ENCODE peak calls at places on chromosomes 4 and X, in five cellular contexts. E, F, N, C and J are unnamed samples.

GRCh38 chr4:183905081-183905592 is at the start of gene STOX2:
- DNase-seq in E (peak; percentile 6), F (peak; percentile 80), N (peak; percentile 55), C (no peak), J (peak; percentile 84)

GRCh38 chr4:149441338-149441737 is 374.3 kb downstream of the IQCM start:
- DNase-seq in E (peak; percentile 65), F (no peak), N (peak; percentile 16), C (no peak), J (no peak)

GRCh38 chrX:38817004-38817703 is 15.9 kb downstream of the MID1IP1 start:
- DNase-seq in E (peak; percentile 43), F (peak; percentile 73), N (peak; percentile 43), C (no peak), J (peak; percentile 3)

GRCh38 chr4:4524364-4524763 is 17.5 kb downstream of the STX18 start:
- DNase-seq in E (no peak), F (no peak), N (peak; percentile 11), C (no peak), J (peak; percentile 8)

GRCh38 chr4:5037553-5038551 is 13.4 kb upstream of the STK32B start:
- DNase-seq in E (peak; percentile 98), F (no peak), N (peak; percentile 99), C (peak; percentile 59), J (no peak)

GRCh38 chrX:136768469-136769084 is 12.2 kb downstream of the ARHGEF6 start:
- DNase-seq in E (peak; percentile 94), F (peak; percentile 73), N (peak; percentile 83), C (no peak), J (no peak)

GRCh38 chr4:17597517-17597916 is 16.9 kb upstream of the MED28 start:
- DNase-seq in E (peak; percentile 6), F (no peak), N (peak; percentile 6), C (no peak), J (no peak)

GRCh38 chrX:120504569-120504968 is 35.5 kb upstream of the LAMP2 start:
- DNase-seq in E (no peak), F (no peak), N (no peak), C (no peak), J (no peak)

GRCh38 chr4:66000500-66001117 is 330.3 kb upstream of the EPHA5 start:
- DNase-seq in E (no peak), F (no peak), N (no peak), C (no peak), J (no peak)

GRCh38 chr4:74016068-74016467 is 17.6 kb upstream of the CXCL5 start:
- DNase-seq in E (no peak), F (no peak), N (peak; percentile 63), C (no peak), J (no peak)

GRCh38 chr4:4182835-4183568 is 43.7 kb downstream of the OTOP1 start:
- DNase-seq in E (peak; percentile 2), F (no peak), N (no peak), C (no peak), J (peak; percentile 66)

GRCh38 chr4:57652765-57653164 is 542.6 kb upstream of the IGFBP7 start:
- DNase-seq in E (no peak), F (no peak), N (no peak), C (no peak), J (no peak)

GRCh38 chrX:1093112-1093511 is 119.3 kb downstream of the CRLF2 start:
- DNase-seq in E (no peak), F (peak; percentile 19), N (no peak), C (no peak), J (no peak)

GRCh38 chr4:21819086-21819485 is 129.5 kb downstream of the KCNIP4 start:
- DNase-seq in E (peak; percentile 31), F (no peak), N (no peak), C (no peak), J (no peak)

GRCh38 chr4:54225671-54226398 is 3.3 kb upstream of the PDGFRA start:
- DNase-seq in E (peak; percentile 29), F (no peak), N (no peak), C (no peak), J (no peak)

GRCh38 chr4:2289955-2290333 is 28.0 kb upstream of the MXD4 start:
- DNase-seq in E (no peak), F (peak; percentile 49), N (no peak), C (no peak), J (no peak)

GRCh38 chrX:109840585-109840984 is 107.5 kb upstream of the ACSL4 start:
- DNase-seq in E (peak; percentile 92), F (peak; percentile 72), N (peak; percentile 95), C (no peak), J (no peak)

GRCh38 chr4:152408514-152409327 is 127.2 kb downstream of the FBXW7 start:
- DNase-seq in E (peak; percentile 31), F (no peak), N (peak; percentile 50), C (no peak), J (peak; percentile 5)

GRCh38 chr4:104752337-104752736 is 257.6 kb upstream of the CXXC4 start:
- DNase-seq in E (no peak), F (no peak), N (no peak), C (no peak), J (no peak)

GRCh38 chrX:11899091-11899490 is 141.1 kb downstream of the MSL3 start:
- DNase-seq in E (peak; percentile 9), F (no peak), N (no peak), C (no peak), J (no peak)

GRCh38 chr4:47930971-47931804 is 16.8 kb upstream of the NFXL1 start:
- DNase-seq in E (peak; percentile 48), F (no peak), N (peak; percentile 60), C (no peak), J (no peak)

GRCh38 chrX:71282514-71283408 is 674 bp upstream of the NONO start:
- DNase-seq in E (no peak), F (no peak), N (peak; percentile 45), C (no peak), J (peak; percentile 4)

DNA sequence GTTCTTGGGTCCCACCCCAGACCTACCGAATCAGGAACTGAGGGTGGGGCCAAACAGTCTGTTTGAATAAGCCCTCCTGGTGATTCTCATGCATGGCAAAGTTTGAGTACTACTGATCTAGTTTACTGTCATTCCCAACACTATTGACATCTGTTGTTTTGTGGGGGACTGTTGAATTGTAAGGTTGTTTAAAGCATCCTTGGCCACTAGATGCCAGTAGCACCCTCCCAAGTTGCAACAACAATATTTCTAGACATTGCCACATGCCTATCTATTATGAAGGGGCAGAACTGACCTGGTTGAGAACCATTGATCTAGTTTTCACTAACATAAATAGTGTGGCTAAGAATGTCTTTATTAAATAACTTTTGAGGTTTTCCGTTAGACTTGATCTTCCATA is 15.1 kb downstream of the TAF9B start:
- DNase-seq in E (no peak), F (no peak), N (no peak), C (no peak), J (no peak)
- TF ChIP-seq CTCF in E (peak; percentile 16), F (no peak), N (peak; percentile 15), C (no peak), J (no peak)

GRCh38 chr4:110637408-110638131 is 14.7 kb upstream of the PITX2 start:
- DNase-seq in E (peak; percentile 15), F (no peak), N (no peak), C (no peak), J (peak; percentile 54)
- TF ChIP-seq CTCF in E (peak; percentile 39), F (no peak), N (no peak), C (no peak), J (no peak)

GRCh38 chr4:108060164-108060563 is 70.5 kb downstream of the HADH start:
- DNase-seq in E (peak; percentile 47), F (no peak), N (peak; percentile 46), C (no peak), J (no peak)
- TF ChIP-seq CTCF in E (peak; percentile 44), F (no peak), N (peak; percentile 50), C (no peak), J (no peak)

DNA sequence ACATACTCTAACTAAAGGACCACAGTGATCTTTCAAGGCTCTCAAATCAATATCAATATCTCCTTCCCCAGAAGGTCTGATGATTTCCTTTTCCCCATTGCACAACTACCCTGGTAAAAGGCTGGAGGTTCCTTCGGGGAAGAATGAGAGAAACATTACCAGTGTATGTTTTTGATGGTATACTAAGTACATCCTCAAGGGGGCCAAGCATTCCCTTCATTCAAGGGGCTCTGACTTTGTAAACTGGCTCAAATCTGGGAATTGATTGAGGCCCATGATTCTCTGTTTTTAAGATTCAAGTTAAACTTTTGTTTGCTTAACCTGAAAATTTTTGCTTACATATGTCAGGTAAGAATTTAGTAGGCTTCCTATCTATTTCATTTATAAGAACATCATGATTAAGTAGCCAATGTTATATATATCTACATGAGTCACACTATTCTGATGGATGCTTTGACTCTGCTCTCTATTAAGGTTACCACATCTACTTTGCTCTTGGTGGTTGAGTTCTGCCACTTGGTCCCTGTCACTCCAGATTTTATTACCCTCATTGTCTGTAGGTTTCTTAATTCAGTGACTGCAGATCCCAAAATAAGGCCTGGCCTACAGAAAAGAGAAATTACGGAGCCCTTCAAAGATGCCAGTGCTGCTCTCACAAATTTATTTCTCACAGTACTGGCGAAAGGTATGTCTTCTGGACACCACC is 16.4 kb upstream of the GUCY1B1 start:
- DNase-seq in E (no peak), F (no peak), N (no peak), C (no peak), J (no peak)
- TF ChIP-seq CTCF in E (no peak), F (no peak), N (no peak), C (no peak), J (no peak)

DNA sequence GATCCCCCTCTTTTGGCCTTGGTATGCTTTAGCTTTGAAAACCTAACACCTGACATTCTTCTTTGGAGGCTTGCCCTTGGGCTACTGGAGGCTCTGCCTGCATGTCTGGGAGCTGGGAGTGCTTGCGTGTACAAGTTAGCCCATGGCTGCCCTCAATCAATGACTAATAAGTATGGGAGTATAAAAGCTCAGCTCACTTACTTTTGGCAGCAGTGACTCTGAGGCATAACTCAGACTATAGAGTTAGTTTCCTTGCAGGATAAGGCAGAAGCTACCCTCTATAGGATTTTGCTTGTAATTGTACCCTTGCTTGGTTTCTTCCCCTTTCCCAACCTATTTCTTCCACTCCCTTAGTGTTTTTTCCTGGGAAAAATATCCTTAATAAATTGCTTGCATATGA is 247.9 kb downstream of the PPP1R2C start:
- DNase-seq in E (peak; percentile 79), F (no peak), N (peak; percentile 28), C (no peak), J (no peak)
- TF ChIP-seq CTCF in E (peak; percentile 54), F (no peak), N (no peak), C (no peak), J (no peak)

DNA sequence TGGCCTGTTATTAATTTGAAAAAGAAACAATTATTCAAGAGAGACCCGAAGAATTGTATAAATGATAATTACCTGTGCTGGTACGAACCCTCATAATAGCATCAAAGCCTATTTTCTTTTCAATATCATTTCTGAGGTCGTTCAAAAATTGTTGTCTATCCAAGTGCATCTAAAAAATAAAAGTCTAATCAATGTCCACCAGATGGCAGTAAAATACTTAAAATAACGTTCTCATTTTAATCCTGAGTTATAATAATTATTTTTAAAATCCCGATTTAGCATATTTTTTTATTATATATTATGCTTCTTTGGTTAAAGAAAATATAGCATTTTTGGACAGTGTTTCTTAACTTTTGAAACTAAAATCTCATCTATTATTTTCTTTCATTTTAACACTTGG is 55.7 kb downstream of the METTL14 start:
- DNase-seq in E (peak; percentile 43), F (no peak), N (no peak), C (no peak), J (no peak)
- TF ChIP-seq CTCF in E (peak; percentile 46), F (no peak), N (peak; percentile 42), C (no peak), J (peak; percentile 51)